ENCODE peak calls at places on chromosomes 13 and 19, in eight cellular contexts. K is stimulated activated CD4-positive, alpha-beta T cell treated with anti-CD3 and anti-CD28 coated beads, TNF-alpha, amount 100 ng/mL, for 24 hours; P is activated naive CD8-positive, alpha-beta T cell treated with anti-CD3 and anti-CD28 coated beads, Interleukin-2, amount 50 U/mL, for 24 hours; Q is activated CD4-positive, alpha-beta memory T cell treated with anti-CD3 and anti-CD28 coated beads, Interleukin-2, amount 10 ng/mL, durations not matched to agents 7 days and 5 days; E is AG04449; N is GDM1; S is Calu3; O is CD4-positive, CD25-positive, alpha-beta regulatory T cell. L is an unnamed sample.

GRCh38 chr13:77861716-77862115 is 56.9 kb downstream of the EDNRB start:
- DNase-seq in E (no peak), S (no peak), K (no peak), O (no peak), P (no peak), Q (no peak), N (no peak), L (no peak)

GRCh38 chr13:73340069-73340468 is 281.3 kb downstream of the KLF5 start:
- DNase-seq in S (no peak), P (no peak), N (no peak), O (no peak), K (no peak), Q (no peak), E (no peak), L (no peak)

GRCh38 chr13:36142735-36143134 is 11.6 kb upstream of the DCLK1 start:
- DNase-seq in N (no peak), E (no peak), Q (no peak), S (no peak), K (no peak), P (no peak), O (no peak), L (no peak)

GRCh38 chr13:100234524-100235136 is 145.7 kb downstream of the PCCA start:
- DNase-seq in O (no peak), S (no peak), P (no peak), E (no peak), Q (no peak), K (no peak), N (no peak), L (no peak)

GRCh38 chr19:5694167-5694951 is 4.3 kb downstream of the RPL36 start:
- DNase-seq in Q (no peak), P (no peak), E (no peak), O (no peak), K (no peak), S (no peak), N (no peak), L (no peak)

GRCh38 chr13:64958106-64958505 is 2272.0 kb downstream of the PCDH9 start:
- DNase-seq in N (no peak), K (no peak), P (no peak), Q (no peak), E (no peak), O (no peak), S (no peak), L (no peak)

GRCh38 chr19:38707512-38708114 is 36.7 kb downstream of the CAPN12 start:
- DNase-seq in K (no peak), Q (no peak), E (no peak), S (peak; percentile 89), O (no peak), P (no peak), N (no peak), L (no peak)

GRCh38 chr19:39403331-39404312 is 3.0 kb upstream of the ZFP36 start:
- DNase-seq in P (peak; percentile 96), S (peak; percentile 99), K (peak; percentile 93), E (peak; percentile 98), O (peak; percentile 90), N (peak; percentile 93), Q (peak; percentile 95), L (peak; percentile 96)

GRCh38 chr19:14147797-14148605 is 11.6 kb upstream of the ASF1B start:
- DNase-seq in N (no peak), E (no peak), Q (peak; percentile 61), P (peak; percentile 66), K (peak; percentile 18), O (peak; percentile 42), S (peak; percentile 71), L (peak; percentile 86)

GRCh38 chr19:56765107-56765506 is 75.4 kb downstream of the PEG3 start:
- DNase-seq in N (no peak), K (no peak), Q (no peak), E (no peak), O (no peak), P (peak; percentile 29), S (no peak), L (no peak)

GRCh38 chr19:39139305-39140194 is 14.0 kb downstream of the PAK4 start:
- DNase-seq in N (no peak), S (no peak), E (no peak), K (no peak), P (no peak), Q (no peak), O (no peak), L (peak; percentile 68)

GRCh38 chr19:42816901-42817300 is 51.4 kb upstream of the PSG8 start:
- DNase-seq in O (no peak), K (no peak), N (no peak), S (no peak), E (no peak), Q (no peak), P (no peak), L (no peak)

GRCh38 chr13:23979361-23980159 is 82.3 kb upstream of the C1QTNF9B start:
- DNase-seq in S (peak; percentile 43), P (peak; percentile 38), E (no peak), N (no peak), O (peak; percentile 8), Q (peak; percentile 37), K (no peak), L (peak; percentile 81)

GRCh38 chr13:70613295-70613694 is 505.0 kb upstream of the KLHL1 start:
- DNase-seq in N (no peak), K (no peak), E (no peak), P (no peak), S (no peak), O (no peak), Q (no peak), L (no peak)

GRCh38 chr13:21310220-21310619 is 133.8 kb downstream of the MRPL57 start:
- DNase-seq in N (no peak), S (no peak), P (no peak), Q (no peak), E (no peak), O (no peak), K (no peak), L (no peak)

GRCh38 chr13:94825507-94825906 is 113.2 kb upstream of the SOX21 start:
- DNase-seq in Q (no peak), O (no peak), E (no peak), P (no peak), N (no peak), S (no peak), K (no peak), L (peak; percentile 92)

GRCh38 chr19:43620061-43621001 is 902 bp upstream of the ZNF428 start:
- DNase-seq in K (no peak), E (no peak), P (peak; percentile 91), Q (no peak), O (peak; percentile 81), S (no peak), N (no peak), L (no peak)

GRCh38 chr13:93262729-93263128 is 36.1 kb downstream of the GPC6 start:
- DNase-seq in O (no peak), P (no peak), E (no peak), K (no peak), S (no peak), Q (no peak), N (no peak), L (no peak)

GRCh38 chr19:11435833-11436313 is 438 bp downstream of the PRKCSH start:
- DNase-seq in P (peak; percentile 29), K (no peak), E (no peak), N (no peak), S (peak; percentile 4), Q (peak; percentile 28), O (no peak), L (peak; percentile 55)

GRCh38 chr13:27131202-27131623 is 40.4 kb downstream of the USP12 start:
- DNase-seq in K (peak; percentile 43), P (peak; percentile 67), O (peak; percentile 77), S (peak; percentile 46), N (no peak), Q (peak; percentile 81), E (no peak), L (no peak)

GRCh38 chr13:31756346-31756745 is 17.0 kb downstream of the RXFP2 start:
- DNase-seq in Q (no peak), S (no peak), K (no peak), O (no peak), N (no peak), P (no peak), E (peak; percentile 91), L (no peak)

GRCh38 chr13:36453518-36453917 is 21.2 kb downstream of the CCNA1 start:
- DNase-seq in S (no peak), O (no peak), K (no peak), Q (no peak), N (no peak), P (no peak), E (no peak), L (peak; percentile 45)

GRCh38 chr19:44692379-44692721 is 6.6 kb upstream of the CEACAM16 start:
- DNase-seq in O (no peak), Q (no peak), S (no peak), K (no peak), P (no peak), N (no peak), E (no peak), L (no peak)

GRCh38 chr13:26280295-26280694 is 26.4 kb downstream of the CDK8 start:
- DNase-seq in P (no peak), S (no peak), O (no peak), K (no peak), N (no peak), Q (no peak), E (peak; percentile 58), L (no peak)

GRCh38 chr19:3536429-3537100 is 2.4 kb upstream of the TEKTIP1 start:
- DNase-seq in Q (no peak), S (no peak), P (no peak), E (no peak), K (no peak), O (no peak), N (no peak), L (no peak)

GRCh38 chr19:50333737-50334617 is 4.8 kb upstream of the KCNC3 start:
- DNase-seq in O (no peak), N (peak; percentile 85), S (peak; percentile 90), Q (peak; percentile 87), E (no peak), K (peak; percentile 76), P (peak; percentile 87), L (peak; percentile 86)

GRCh38 chr19:28966737-28967401 is 246.1 kb downstream of the UQCRFS1 start:
- DNase-seq in P (no peak), N (no peak), K (no peak), E (no peak), Q (no peak), O (no peak), S (peak; percentile 13), L (peak; percentile 37)